ENCODE peak calls at places on chromosome 2, in four cellular contexts. H is NCI-H2081, A is sigmoid colon, F is activated gamma-delta T cell treated with Interleukin-2 at 50 U/mL for 16 hours. N is an unnamed sample.

GRCh38 chr2:172101707-172102158 is 967 bp downstream of the DLX2 start:
- DNase-seq in H (peak), A (peak), F (no peak), N (no peak)

GRCh38 chr2:81976998-81977397 is 1672.4 kb upstream of the LRRTM1 start:
- DNase-seq in H (peak), A (no peak), F (no peak), N (no peak)

GRCh38 chr2:23540804-23541360 is 155.9 kb downstream of the KLHL29 start:
- DNase-seq in H (no peak), A (no peak), F (no peak), N (no peak)

GRCh38 chr2:176092270-176093144 is at the start of gene HOXD13:
- DNase-seq in H (peak), A (peak), F (no peak), N (no peak)

GRCh38 chr2:239139566-239139965 is 261.3 kb downstream of the HDAC4 start:
- DNase-seq in H (no peak), A (no peak), F (no peak), N (no peak)

GRCh38 chr2:96159084-96159830 is 14.0 kb upstream of the DUSP2 start:
- DNase-seq in H (no peak), A (peak), F (peak), N (no peak)

GRCh38 chr2:177235855-177236437 is 23.4 kb downstream of the HNRNPA3 start:
- DNase-seq in H (no peak), A (no peak), F (no peak), N (no peak)

GRCh38 chr2:220226076-220226475 is 598.6 kb downstream of the SLC4A3 start:
- DNase-seq in H (no peak), A (no peak), F (no peak), N (no peak)

GRCh38 chr2:232632904-232633412 is 446 bp upstream of the EFHD1 start:
- DNase-seq in H (peak), A (peak), F (no peak), N (no peak)

GRCh38 chr2:162750033-162750432 is 88.5 kb downstream of the KCNH7 start:
- DNase-seq in H (no peak), A (no peak), F (no peak), N (no peak)

GRCh38 chr2:110854355-110855081 is 122.1 kb downstream of the ACOXL start:
- DNase-seq in H (no peak), A (no peak), F (no peak), N (peak)

GRCh38 chr2:121866789-121867188 is 111.3 kb downstream of the TSN start:
- DNase-seq in H (no peak), A (no peak), F (no peak), N (no peak)

GRCh38 chr2:238838786-238839327 is 9.0 kb upstream of the TWIST2 start:
- DNase-seq in H (no peak), A (no peak), F (no peak), N (no peak)

GRCh38 chr2:47088371-47089082 is 66.6 kb downstream of the STPG4 start:
- DNase-seq in H (peak), A (no peak), F (no peak), N (peak)

GRCh38 chr2:150476809-150477302 is 10.6 kb downstream of the RND3 start:
- DNase-seq in H (no peak), A (no peak), F (no peak), N (no peak)

GRCh38 chr2:158497486-158497885 is 40.7 kb downstream of the PKP4 start:
- DNase-seq in H (no peak), A (no peak), F (no peak), N (no peak)

GRCh38 chr2:27494944-27495554 is at the start of gene FNDC4:
- DNase-seq in H (no peak), A (peak), F (no peak), N (no peak)

GRCh38 chr2:239196474-239197021 is 204.3 kb downstream of the HDAC4 start:
- DNase-seq in H (no peak), A (peak), F (no peak), N (peak)

GRCh38 chr2:79105259-79105658 is 15.0 kb upstream of the REG1A start:
- DNase-seq in H (no peak), A (no peak), F (no peak), N (no peak)

GRCh38 chr2:168490015-168490874 is 34.2 kb downstream of the CERS6 start:
- DNase-seq in H (no peak), A (no peak), F (peak), N (no peak)

GRCh38 chr2:85888745-85889647 is at the start of gene ST3GAL5:
- DNase-seq in H (peak), A (peak), F (peak), N (peak)

GRCh38 chr2:129876576-129876975 is 102.9 kb upstream of the RAB6C start:
- DNase-seq in H (peak), A (no peak), F (no peak), N (peak)

GRCh38 chr2:80073134-80073561 is 231.4 kb downstream of the LRRTM1 start:
- DNase-seq in H (peak), A (no peak), F (no peak), N (no peak)

GRCh38 chr2:2743164-2743571 is 412.1 kb upstream of the MYT1L start:
- DNase-seq in H (peak), A (peak), F (no peak), N (no peak)

GRCh38 chr2:128365217-128365905 is 46.7 kb upstream of the HS6ST1 start:
- DNase-seq in H (no peak), A (no peak), F (no peak), N (peak)

GRCh38 chr2:224572338-224572737 is 12.8 kb downstream of the CUL3 start:
- DNase-seq in H (no peak), A (no peak), F (no peak), N (no peak)

GRCh38 chr2:119013640-119014039 is 71.6 kb downstream of the MARCO start:
- DNase-seq in H (no peak), A (no peak), F (no peak), N (no peak)

GRCh38 chr2:215930505-215931233 is 82.7 kb downstream of the MREG start:
- DNase-seq in H (no peak), A (no peak), F (no peak), N (no peak)

GRCh38 chr2:200077838-200078237 is 122.5 kb downstream of the MAIP1 start:
- DNase-seq in H (no peak), A (no peak), F (no peak), N (no peak)